ENCODE peak calls at places on chromosomes 12 and 14, in seven cellular contexts. One of them, this sample, is unnamed. For H3K9me3 and H3K27me3, the result is how much of the 10 kb centered on the place peaks cover.

GRCh38 chr12:45234134-45234865 is 18.4 kb downstream of the ANO6 start:
- DNase-seq in Peyer's patch: no peak
- DNase-seq in neural progenitor cell: peak
- DNase-seq in tibial artery: no peak
- DNase-seq in H1: no peak
- DNase-seq in lower lobe of right lung: no peak
- DNase-seq in adrenal gland: peak
- DNase-seq in this sample: no peak

GRCh38 chr14:70121521-70121920 is 67.2 kb downstream of the SLC8A3 start:
- DNase-seq in Peyer's patch: no peak
- DNase-seq in neural progenitor cell: peak
- DNase-seq in tibial artery: no peak
- DNase-seq in H1: peak
- DNase-seq in lower lobe of right lung: no peak
- DNase-seq in adrenal gland: no peak
- DNase-seq in this sample: no peak

GRCh38 chr14:31965735-31966598 is 111.1 kb upstream of the ARHGAP5 start:
- DNase-seq in Peyer's patch: no peak
- DNase-seq in neural progenitor cell: no peak
- DNase-seq in tibial artery: no peak
- DNase-seq in H1: no peak
- DNase-seq in lower lobe of right lung: no peak
- DNase-seq in adrenal gland: peak
- DNase-seq in this sample: no peak

GRCh38 chr12:99670635-99671034 is 23.1 kb downstream of the GARIN6 start:
- DNase-seq in Peyer's patch: no peak
- DNase-seq in neural progenitor cell: no peak
- DNase-seq in tibial artery: no peak
- DNase-seq in H1: no peak
- DNase-seq in lower lobe of right lung: no peak
- DNase-seq in adrenal gland: no peak
- DNase-seq in this sample: no peak

GRCh38 chr12:116675339-116676107 is 62.3 kb downstream of the SPRING1 start:
- DNase-seq in Peyer's patch: no peak
- DNase-seq in neural progenitor cell: peak
- DNase-seq in tibial artery: peak
- DNase-seq in H1: no peak
- DNase-seq in lower lobe of right lung: no peak
- DNase-seq in adrenal gland: no peak
- DNase-seq in this sample: no peak

GRCh38 chr12:56206373-56207166 is 15.2 kb downstream of the RNF41 start:
- DNase-seq in Peyer's patch: peak
- DNase-seq in neural progenitor cell: peak
- DNase-seq in tibial artery: peak
- DNase-seq in H1: peak
- DNase-seq in lower lobe of right lung: no peak
- DNase-seq in adrenal gland: peak
- DNase-seq in this sample: peak

GRCh38 chr12:71938728-71939385 is at the start of gene TPH2:
- DNase-seq in Peyer's patch: no peak
- DNase-seq in neural progenitor cell: peak
- DNase-seq in tibial artery: no peak
- DNase-seq in H1: peak
- DNase-seq in lower lobe of right lung: peak
- DNase-seq in adrenal gland: peak
- DNase-seq in this sample: peak

GRCh38 chr14:100067971-100068959 is 3.0 kb downstream of the EVL start:
- DNase-seq in Peyer's patch: peak
- DNase-seq in neural progenitor cell: no peak
- DNase-seq in tibial artery: no peak
- DNase-seq in H1: peak
- DNase-seq in lower lobe of right lung: peak
- DNase-seq in adrenal gland: peak
- DNase-seq in this sample: peak

GRCh38 chr14:75411194-75411552 is 16.6 kb upstream of the JDP2 start:
- DNase-seq in Peyer's patch: no peak
- DNase-seq in neural progenitor cell: no peak
- DNase-seq in tibial artery: no peak
- DNase-seq in H1: no peak
- DNase-seq in lower lobe of right lung: no peak
- DNase-seq in adrenal gland: peak
- DNase-seq in this sample: no peak

GRCh38 chr12:1662761-1663439 is 28.0 kb upstream of the ADIPOR2 start:
- DNase-seq in Peyer's patch: peak
- DNase-seq in neural progenitor cell: peak
- DNase-seq in tibial artery: peak
- DNase-seq in H1: peak
- DNase-seq in lower lobe of right lung: peak
- DNase-seq in adrenal gland: peak
- DNase-seq in this sample: peak

GRCh38 chr12:5220835-5221234 is 177.2 kb downstream of the KCNA5 start:
- DNase-seq in Peyer's patch: no peak
- DNase-seq in neural progenitor cell: no peak
- DNase-seq in tibial artery: no peak
- DNase-seq in H1: no peak
- DNase-seq in lower lobe of right lung: no peak
- DNase-seq in adrenal gland: no peak
- DNase-seq in this sample: no peak

GRCh38 chr14:27386391-27386790 is 788.6 kb upstream of the NOVA1 start:
- DNase-seq in Peyer's patch: no peak
- DNase-seq in neural progenitor cell: no peak
- DNase-seq in tibial artery: no peak
- DNase-seq in H1: no peak
- DNase-seq in lower lobe of right lung: no peak
- DNase-seq in adrenal gland: no peak
- DNase-seq in this sample: no peak

GRCh38 chr14:99619873-99620834 is 16.1 kb upstream of the CCDC85C start:
- DNase-seq in Peyer's patch: no peak
- DNase-seq in neural progenitor cell: peak
- DNase-seq in tibial artery: no peak
- DNase-seq in H1: no peak
- DNase-seq in lower lobe of right lung: no peak
- DNase-seq in adrenal gland: no peak
- DNase-seq in this sample: no peak

GRCh38 chr12:42574879-42575278 is 14.7 kb downstream of the PRICKLE1 start:
- DNase-seq in Peyer's patch: no peak
- DNase-seq in neural progenitor cell: no peak
- DNase-seq in tibial artery: no peak
- DNase-seq in H1: no peak
- DNase-seq in lower lobe of right lung: no peak
- DNase-seq in adrenal gland: no peak
- DNase-seq in this sample: no peak

GRCh38 chr12:45290218-45290609 is 74.3 kb downstream of the ANO6 start:
- DNase-seq in Peyer's patch: no peak
- DNase-seq in neural progenitor cell: no peak
- DNase-seq in tibial artery: no peak
- DNase-seq in H1: no peak
- DNase-seq in lower lobe of right lung: no peak
- DNase-seq in adrenal gland: no peak
- DNase-seq in this sample: no peak

GRCh38 chr12:12645485-12645884 is 33.8 kb downstream of the CREBL2 start:
- DNase-seq in Peyer's patch: no peak
- DNase-seq in neural progenitor cell: peak
- DNase-seq in tibial artery: no peak
- DNase-seq in H1: no peak
- DNase-seq in lower lobe of right lung: no peak
- DNase-seq in adrenal gland: no peak
- DNase-seq in this sample: peak

GRCh38 chr12:3630621-3631271 is 122.2 kb downstream of the CRACR2A start:
- DNase-seq in Peyer's patch: no peak
- DNase-seq in neural progenitor cell: no peak
- DNase-seq in tibial artery: no peak
- DNase-seq in H1: no peak
- DNase-seq in lower lobe of right lung: no peak
- DNase-seq in adrenal gland: no peak
- DNase-seq in this sample: no peak

GRCh38 chr14:89936654-89937185 is 17.8 kb downstream of the EFCAB11 start:
- DNase-seq in Peyer's patch: no peak
- DNase-seq in neural progenitor cell: no peak
- DNase-seq in tibial artery: no peak
- DNase-seq in H1: no peak
- DNase-seq in lower lobe of right lung: no peak
- DNase-seq in adrenal gland: no peak
- DNase-seq in this sample: no peak
- TF ChIP-seq CTCF in Peyer's patch: peak
- TF ChIP-seq CTCF in neural progenitor cell: no peak
- TF ChIP-seq CTCF in tibial artery: no peak
- TF ChIP-seq CTCF in H1: no peak
- TF ChIP-seq CTCF in lower lobe of right lung: no peak
- TF ChIP-seq CTCF in adrenal gland: no peak
- TF ChIP-seq CTCF in this sample: no peak

GRCh38 chr14:98249057-98249456 is 1022.9 kb downstream of the BCL11B start:
- DNase-seq in Peyer's patch: no peak
- DNase-seq in neural progenitor cell: no peak
- DNase-seq in tibial artery: no peak
- DNase-seq in H1: no peak
- DNase-seq in lower lobe of right lung: no peak
- DNase-seq in adrenal gland: no peak
- DNase-seq in this sample: no peak
- H3K9me3 ChIP-seq in Peyer's patch: under half
- H3K9me3 ChIP-seq in neural progenitor cell: under half
- H3K9me3 ChIP-seq in tibial artery: under half
- H3K9me3 ChIP-seq in H1: under half
- H3K9me3 ChIP-seq in lower lobe of right lung: under half
- H3K9me3 ChIP-seq in adrenal gland: under half
- H3K9me3 ChIP-seq in this sample: under half

GRCh38 chr12:51626115-51626514 is 35.1 kb downstream of the SCN8A start:
- DNase-seq in Peyer's patch: no peak
- DNase-seq in neural progenitor cell: no peak
- DNase-seq in tibial artery: no peak
- DNase-seq in H1: no peak
- DNase-seq in lower lobe of right lung: no peak
- DNase-seq in adrenal gland: no peak
- DNase-seq in this sample: no peak

GRCh38 chr12:51625370-51625769 is 34.3 kb downstream of the SCN8A start:
- DNase-seq in Peyer's patch: no peak
- DNase-seq in neural progenitor cell: no peak
- DNase-seq in tibial artery: no peak
- DNase-seq in H1: no peak
- DNase-seq in lower lobe of right lung: no peak
- DNase-seq in adrenal gland: no peak
- DNase-seq in this sample: no peak

GRCh38 chr12:51622564-51622963 is 31.5 kb downstream of the SCN8A start:
- DNase-seq in Peyer's patch: no peak
- DNase-seq in neural progenitor cell: no peak
- DNase-seq in tibial artery: no peak
- DNase-seq in H1: no peak
- DNase-seq in lower lobe of right lung: no peak
- DNase-seq in adrenal gland: no peak
- DNase-seq in this sample: no peak

GRCh38 chr12:51621155-51621922 is 30.3 kb downstream of the SCN8A start:
- DNase-seq in Peyer's patch: no peak
- DNase-seq in neural progenitor cell: no peak
- DNase-seq in tibial artery: no peak
- DNase-seq in H1: no peak
- DNase-seq in lower lobe of right lung: no peak
- DNase-seq in adrenal gland: no peak
- DNase-seq in this sample: no peak

DNA sequence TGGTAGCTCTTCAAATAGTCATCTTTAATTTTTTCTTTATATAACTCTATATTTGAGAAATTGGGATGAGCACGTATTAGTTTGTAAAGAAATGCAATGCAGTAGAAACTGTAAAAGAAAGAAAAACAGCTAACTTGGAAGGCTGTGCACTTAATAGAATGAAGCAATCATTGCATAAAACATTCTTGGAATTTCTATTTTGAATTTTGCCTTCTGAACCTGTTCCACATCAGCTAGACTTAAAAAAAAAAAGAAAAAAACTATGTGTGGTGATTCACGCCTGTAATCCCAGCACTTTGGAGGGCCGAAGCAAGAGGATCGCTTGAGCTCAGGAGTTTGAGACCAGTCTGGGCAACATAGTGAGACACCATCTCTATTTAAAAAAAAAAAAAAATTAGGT is 29.4 kb downstream of the SCN8A start:
- DNase-seq in Peyer's patch: no peak
- DNase-seq in neural progenitor cell: no peak
- DNase-seq in tibial artery: no peak
- DNase-seq in H1: no peak
- DNase-seq in lower lobe of right lung: no peak
- DNase-seq in adrenal gland: no peak
- DNase-seq in this sample: no peak
- H3K27me3 ChIP-seq in Peyer's patch: under half
- H3K27me3 ChIP-seq in neural progenitor cell: under half
- H3K27me3 ChIP-seq in tibial artery: under half
- H3K27me3 ChIP-seq in H1: under half
- H3K27me3 ChIP-seq in lower lobe of right lung: under half
- H3K27me3 ChIP-seq in adrenal gland: under half
- H3K27me3 ChIP-seq in this sample: under half

GRCh38 chr12:54355104-54355815 is 9.0 kb downstream of the GPR84 start:
- DNase-seq in Peyer's patch: no peak
- DNase-seq in neural progenitor cell: peak
- DNase-seq in tibial artery: no peak
- DNase-seq in H1: peak
- DNase-seq in lower lobe of right lung: no peak
- DNase-seq in adrenal gland: no peak
- DNase-seq in this sample: no peak
- TF ChIP-seq CTCF in Peyer's patch: no peak
- TF ChIP-seq CTCF in neural progenitor cell: peak
- TF ChIP-seq CTCF in tibial artery: no peak
- TF ChIP-seq CTCF in H1: peak
- TF ChIP-seq CTCF in lower lobe of right lung: no peak
- TF ChIP-seq CTCF in adrenal gland: no peak
- TF ChIP-seq CTCF in this sample: no peak

GRCh38 chr12:132967736-132968135 is 11.6 kb upstream of the ZNF605 start:
- DNase-seq in Peyer's patch: no peak
- DNase-seq in neural progenitor cell: no peak
- DNase-seq in tibial artery: no peak
- DNase-seq in H1: no peak
- DNase-seq in lower lobe of right lung: no peak
- DNase-seq in adrenal gland: no peak
- DNase-seq in this sample: no peak
- H3K9me3 ChIP-seq in Peyer's patch: under half
- H3K9me3 ChIP-seq in neural progenitor cell: under half
- H3K9me3 ChIP-seq in tibial artery: under half
- H3K9me3 ChIP-seq in H1: half or more
- H3K9me3 ChIP-seq in lower lobe of right lung: under half
- H3K9me3 ChIP-seq in adrenal gland: under half
- H3K9me3 ChIP-seq in this sample: under half